ENCODE peak calls at places on chromosomes 12 and 14, in nine cellular contexts. S is glutamatergic neuron; N is GM03348; U is B cell; R is amniotic epithelial cell; X is activated CD8-positive, alpha-beta T cell treated with anti-CD3 and anti-CD28 coated beads, Interleukin-2, amount 10 ng/mL, durations not matched to agents 7 days and 5 days; I is CD8-positive, alpha-beta T cell; O is AG04450; J is GM04504. G is an unnamed sample.

GRCh38 chr14:105075364-105076295 is 10.4 kb upstream of the GPR132 start:
- DNase-seq in O (no peak), R (peak), J (no peak), N (peak), U (peak), I (no peak), X (peak), S (peak), G (peak)

GRCh38 chr14:60648934-60649814 is at the start of gene SIX1:
- DNase-seq in I (no peak), U (peak), J (peak), S (peak), X (peak), N (peak), O (peak), R (peak), G (peak)

GRCh38 chr12:15700595-15700994 is 88.6 kb downstream of the EPS8 start:
- DNase-seq in R (peak), J (peak), X (peak), U (no peak), O (peak), I (no peak), N (peak), S (no peak), G (peak)

GRCh38 chr12:94380507-94380906 is 79.2 kb downstream of the CEP83 start:
- DNase-seq in N (no peak), I (no peak), S (no peak), X (no peak), J (no peak), R (no peak), U (no peak), O (no peak), G (no peak)

GRCh38 chr12:71431991-71432390 is 7.6 kb upstream of the LGR5 start:
- DNase-seq in I (no peak), J (no peak), O (no peak), N (no peak), R (no peak), X (no peak), U (no peak), S (no peak), G (no peak)

GRCh38 chr14:98548071-98548686 is 723.8 kb downstream of the BCL11B start:
- DNase-seq in I (no peak), X (no peak), O (no peak), S (no peak), R (no peak), N (no peak), J (no peak), U (no peak), G (no peak)

GRCh38 chr12:25427328-25428249 is 125.5 kb downstream of the LMNTD1 start:
- DNase-seq in J (no peak), O (no peak), X (no peak), N (no peak), I (no peak), S (no peak), R (peak), U (no peak), G (peak)

GRCh38 chr14:35844494-35844893 is 18.4 kb downstream of the BRMS1L start:
- DNase-seq in N (no peak), R (no peak), U (no peak), X (no peak), I (no peak), S (no peak), J (no peak), O (no peak), G (no peak)

GRCh38 chr12:109727039-109727723 is 13.6 kb downstream of the FAM222A start:
- DNase-seq in J (no peak), N (no peak), X (no peak), O (no peak), S (no peak), R (no peak), U (no peak), I (no peak), G (no peak)

GRCh38 chr14:104096318-104096717 is 10.8 kb downstream of the ASPG start:
- DNase-seq in N (no peak), J (no peak), U (no peak), S (peak), X (no peak), O (no peak), I (no peak), R (no peak), G (no peak)

GRCh38 chr12:23083267-23083666 is 458.3 kb downstream of the ETNK1 start:
- DNase-seq in O (peak), S (no peak), X (no peak), N (no peak), J (peak), I (no peak), R (peak), U (no peak), G (no peak)

GRCh38 chr14:60565211-60565610 is 56.3 kb downstream of the SIX6 start:
- DNase-seq in O (peak), I (no peak), X (no peak), J (peak), U (no peak), R (no peak), S (no peak), N (peak), G (peak)

GRCh38 chr12:7832059-7832696 is 40.5 kb downstream of the SLC2A14 start:
- DNase-seq in S (peak), N (peak), U (peak), O (peak), J (peak), I (no peak), R (peak), X (peak), G (peak)

GRCh38 chr12:77402726-77403125 is 337.4 kb upstream of the E2F7 start:
- DNase-seq in U (no peak), O (no peak), X (no peak), J (no peak), I (no peak), R (peak), S (no peak), N (peak), G (peak)

GRCh38 chr14:68104518-68104917 is 284.9 kb downstream of the RAD51B start:
- DNase-seq in U (no peak), I (no peak), N (peak), S (no peak), X (no peak), J (peak), O (peak), R (peak), G (peak)

GRCh38 chr14:92407395-92407794 is 84.4 kb downstream of the SLC24A4 start:
- DNase-seq in X (no peak), J (no peak), S (no peak), R (no peak), U (no peak), I (no peak), O (no peak), N (no peak), G (no peak)

GRCh38 chr14:91875515-91876286 is 8.4 kb upstream of the TC2N start:
- DNase-seq in I (no peak), N (no peak), U (no peak), O (no peak), S (no peak), R (no peak), X (no peak), J (no peak), G (no peak)

GRCh38 chr12:5872745-5873144 is 72.3 kb downstream of the ANO2 start:
- DNase-seq in S (no peak), N (peak), X (no peak), U (no peak), I (no peak), R (no peak), J (peak), O (no peak), G (peak)